ENCODE peak calls at places on chromosomes 12 and 14, in ten cellular contexts. X, T, O, Z, C, F, J, M, D and R are unnamed samples.

GRCh38 chr12:74890237-74890599 is 319.4 kb downstream of the KCNC2 start:
- DNase-seq in X (peak), T (no peak), D (peak), J (no peak), O (peak), Z (peak), C (peak), M (peak), F (peak), R (no peak)

GRCh38 chr12:66571361-66571760 is 107.5 kb downstream of the GRIP1 start:
- DNase-seq in D (no peak), Z (no peak), X (no peak), C (no peak), M (no peak), T (no peak), J (no peak), F (no peak), O (no peak), R (no peak)

GRCh38 chr12:98653866-98654493 is 8.9 kb downstream of the APAF1 start:
- DNase-seq in T (no peak), F (no peak), C (peak), M (peak), X (peak), D (no peak), O (peak), J (peak), Z (peak), R (no peak)

GRCh38 chr12:50055831-50056628 is 1.4 kb upstream of the ASIC1 start:
- DNase-seq in O (no peak), X (no peak), D (no peak), T (peak), Z (peak), F (no peak), J (peak), M (peak), C (no peak), R (peak)

GRCh38 chr12:64178122-64178521 is 44.0 kb downstream of the KICS2 start:
- DNase-seq in D (peak), F (no peak), C (no peak), O (no peak), J (no peak), X (no peak), M (peak), T (no peak), Z (peak), R (no peak)

GRCh38 chr12:114294303-114294685 is 111.7 kb downstream of the TBX5 start:
- DNase-seq in X (no peak), D (no peak), O (no peak), T (no peak), C (peak), J (no peak), Z (no peak), M (peak), F (no peak), R (no peak)

GRCh38 chr12:98516184-98516873 is 939 bp downstream of the TMPO start:
- DNase-seq in F (peak), J (peak), O (peak), Z (peak), M (peak), T (peak), D (peak), C (peak), X (peak), R (peak)

GRCh38 chr14:44846232-44846824 is 115.4 kb downstream of the KLHL28 start:
- DNase-seq in C (peak), F (no peak), X (peak), O (peak), M (peak), D (peak), Z (peak), J (peak), T (no peak), R (no peak)

GRCh38 chr14:70186826-70187483 is 1.8 kb downstream of the SLC8A3 start:
- DNase-seq in O (no peak), Z (no peak), J (peak), M (peak), D (no peak), T (no peak), X (no peak), C (no peak), F (no peak), R (no peak)

GRCh38 chr12:109027767-109028166 is 6.9 kb upstream of the SVOP start:
- DNase-seq in C (no peak), X (no peak), D (peak), T (no peak), F (peak), M (peak), Z (peak), O (no peak), J (no peak), R (no peak)

GRCh38 chr12:18222699-18223098 is 38.6 kb upstream of the PIK3C2G start:
- DNase-seq in T (no peak), O (no peak), M (no peak), Z (no peak), F (no peak), J (no peak), C (no peak), X (no peak), D (no peak), R (no peak)

GRCh38 chr14:101960225-101960624 is 4.1 kb upstream of the DYNC1H1 start:
- DNase-seq in J (peak), M (no peak), F (no peak), X (no peak), T (no peak), D (no peak), C (no peak), Z (peak), O (no peak), R (no peak)

GRCh38 chr14:37594916-37595808 is at the start of the genes FOXA1 and TTC6:
- DNase-seq in M (peak), D (no peak), J (peak), X (no peak), F (no peak), Z (peak), T (peak), C (no peak), O (no peak), R (no peak)

GRCh38 chr14:55116246-55117030 is 12.6 kb upstream of the LGALS3 start:
- DNase-seq in D (no peak), T (no peak), X (no peak), Z (no peak), C (no peak), O (no peak), J (peak), F (no peak), M (no peak), R (no peak)

GRCh38 chr14:52755607-52756316 is 25.8 kb downstream of the STYX start:
- DNase-seq in D (no peak), T (no peak), F (no peak), O (no peak), J (no peak), X (no peak), Z (no peak), M (no peak), C (no peak), R (no peak)

GRCh38 chr14:20998674-20999366 is at the start of gene SLC39A2:
- DNase-seq in F (peak), M (peak), Z (peak), C (peak), J (peak), D (peak), O (peak), X (peak), T (no peak), R (peak)

GRCh38 chr14:69242311-69243224 is 17.4 kb upstream of the GALNT16 start:
- DNase-seq in Z (peak), J (peak), T (no peak), F (peak), C (peak), D (peak), O (peak), X (no peak), M (peak), R (no peak)

GRCh38 chr12:11969437-11970154 is 101.1 kb upstream of the BCL2L14 start:
- DNase-seq in X (no peak), T (no peak), D (no peak), Z (no peak), C (no peak), F (no peak), J (no peak), O (no peak), M (no peak), R (no peak)

GRCh38 chr14:76947078-76947837 is 81.2 kb downstream of the IRF2BPL start:
- DNase-seq in M (peak), T (peak), F (peak), D (peak), X (peak), O (no peak), J (peak), Z (peak), C (peak), R (peak)
- H3K4me3 ChIP-seq in M (no peak), T (peak), F (no peak), D (peak), X (no peak), O (no peak), J (no peak), Z (peak), C (no peak), R (peak)

DNA sequence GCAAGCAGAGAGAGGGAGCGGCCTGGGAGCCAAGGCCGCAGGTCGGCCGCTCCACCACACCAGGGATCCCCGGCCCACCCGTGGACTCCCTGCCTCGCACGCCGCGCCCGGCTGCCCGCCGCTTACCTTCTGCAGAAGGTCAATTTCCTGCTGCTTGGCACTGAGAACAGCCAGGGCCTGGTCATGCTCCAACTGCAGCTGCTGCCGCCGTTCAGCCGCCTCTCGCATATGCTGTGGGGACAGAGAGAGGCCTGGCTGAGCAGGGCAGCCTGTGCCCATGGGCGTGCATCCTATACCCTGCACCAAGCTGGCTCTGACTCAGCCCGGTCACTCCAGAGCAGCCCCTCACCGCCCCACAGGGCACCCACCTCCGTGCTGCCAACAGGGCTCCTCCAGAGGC is 141.1 kb downstream of the PIWIL1 start:
- DNase-seq in X (no peak), C (no peak), Z (no peak), J (no peak), D (no peak), F (no peak), M (no peak), O (no peak), T (no peak), R (no peak)
- H3K4me3 ChIP-seq in X (no peak), C (no peak), Z (no peak), J (no peak), D (no peak), F (no peak), M (no peak), O (no peak), T (no peak), R (no peak)

GRCh38 chr14:27927519-27927918 is 839.1 kb upstream of the FOXG1 start:
- DNase-seq in D (no peak), C (no peak), T (no peak), F (no peak), O (no peak), M (no peak), J (no peak), Z (no peak), X (no peak), R (no peak)

DNA sequence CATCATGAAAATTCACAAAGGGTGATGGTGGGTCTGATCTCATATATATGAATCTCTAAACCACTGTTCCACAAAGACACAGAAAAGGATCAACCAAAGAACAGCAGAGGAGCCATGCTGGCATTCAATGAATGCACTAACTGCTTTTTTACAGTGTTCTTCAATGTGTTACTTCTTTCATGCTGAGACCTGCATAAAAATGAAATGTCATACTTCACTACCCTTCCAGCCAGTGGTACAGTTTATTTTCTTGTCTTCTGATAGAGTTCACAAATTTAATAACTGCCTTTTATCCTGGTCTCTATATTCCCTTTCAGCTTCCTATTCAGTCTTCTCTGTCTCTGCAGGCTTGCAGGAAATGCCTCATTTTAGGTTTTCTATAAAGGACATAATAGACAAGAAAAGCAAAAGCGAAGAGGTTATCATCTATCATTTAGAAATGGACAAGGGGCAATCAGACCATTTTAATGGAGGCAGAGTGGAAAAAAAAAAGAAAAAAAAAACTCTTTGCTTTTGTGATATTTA is 836.7 kb upstream of the FOXG1 start:
- DNase-seq in F (no peak), D (no peak), X (no peak), J (no peak), T (no peak), M (no peak), Z (no peak), O (no peak), C (no peak), R (no peak)
- H3K4me3 ChIP-seq in F (no peak), D (no peak), X (no peak), J (no peak), T (no peak), M (no peak), Z (no peak), O (no peak), C (no peak), R (no peak)

GRCh38 chr12:556498-556897 is 96.8 kb downstream of the B4GALNT3 start:
- DNase-seq in T (no peak), M (no peak), O (no peak), J (no peak), X (no peak), D (no peak), F (no peak), Z (no peak), C (no peak), R (no peak)

GRCh38 chr12:552466-552865 is 92.7 kb downstream of the B4GALNT3 start:
- DNase-seq in T (no peak), X (no peak), O (no peak), F (no peak), C (no peak), D (no peak), J (no peak), M (no peak), Z (peak), R (no peak)

GRCh38 chr12:550473-551260 is 90.9 kb downstream of the B4GALNT3 start:
- DNase-seq in T (no peak), F (no peak), M (no peak), C (no peak), J (no peak), X (no peak), O (no peak), Z (no peak), D (no peak), R (no peak)

GRCh38 chr12:554001-554285 is 94.2 kb downstream of the B4GALNT3 start:
- DNase-seq in F (no peak), M (no peak), T (no peak), X (no peak), J (no peak), C (no peak), D (no peak), Z (no peak), O (no peak), R (no peak)

GRCh38 chr12:553216-554000 is 93.7 kb downstream of the B4GALNT3 start:
- DNase-seq in T (no peak), X (no peak), Z (no peak), D (no peak), J (no peak), C (no peak), O (no peak), F (no peak), M (peak), R (no peak)
- H3K4me3 ChIP-seq in T (no peak), X (no peak), Z (no peak), D (no peak), J (no peak), C (no peak), O (no peak), F (no peak), M (no peak), R (no peak)

GRCh38 chr14:99758915-99759545 is 34.2 kb upstream of the EML1 start:
- DNase-seq in M (no peak), X (no peak), D (no peak), F (no peak), T (peak), J (no peak), Z (no peak), C (no peak), O (no peak), R (no peak)
- H3K4me3 ChIP-seq in M (no peak), X (no peak), D (no peak), F (no peak), T (no peak), J (no peak), Z (no peak), C (no peak), O (no peak), R (no peak)

GRCh38 chr12:116121453-116121871 is 156.0 kb downstream of the MED13L start:
- DNase-seq in Z (peak), F (no peak), J (no peak), O (no peak), M (peak), X (no peak), D (no peak), C (no peak), T (no peak), R (no peak)
- H3K4me3 ChIP-seq in Z (peak), F (no peak), J (no peak), O (no peak), M (no peak), X (no peak), D (peak), C (no peak), T (no peak), R (no peak)

DNA sequence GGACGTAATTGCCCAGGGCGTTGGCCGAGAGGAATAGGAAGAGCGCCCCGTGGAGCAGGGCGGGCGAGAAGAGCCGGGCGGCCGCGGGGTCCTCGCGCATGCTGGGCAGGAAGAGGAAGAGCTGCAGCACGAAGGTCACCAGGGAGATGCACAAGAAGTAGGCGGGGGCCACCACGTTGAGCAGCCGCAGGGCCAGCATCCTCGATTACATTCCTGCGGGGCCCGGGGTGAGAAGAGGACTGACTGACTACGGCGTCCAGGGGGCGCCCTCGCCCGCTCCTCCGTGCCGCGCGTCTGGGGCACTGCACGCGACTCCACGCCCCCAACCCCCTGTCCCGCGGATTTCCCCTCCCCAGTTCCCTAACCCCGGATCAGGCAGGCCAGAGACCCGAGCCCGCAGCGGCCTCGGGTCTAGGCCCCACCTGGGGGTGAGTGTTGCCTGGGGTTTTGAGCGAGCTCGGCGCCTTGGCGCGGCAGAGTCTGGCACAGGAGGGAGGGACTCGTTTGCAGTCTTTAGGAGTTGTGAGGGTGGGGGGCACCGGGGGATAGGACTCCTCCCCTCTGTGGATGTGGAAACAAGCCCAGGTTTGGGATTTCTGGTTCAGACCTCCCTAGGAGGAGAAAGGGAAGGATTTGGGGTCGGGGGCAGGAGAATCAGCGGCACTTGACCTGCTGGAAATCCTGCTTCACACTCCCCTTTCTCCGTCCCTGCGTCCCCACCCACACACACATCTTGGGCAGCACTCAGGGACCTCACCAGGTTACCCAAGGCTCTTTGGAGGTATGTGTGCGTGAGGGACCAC is 1.9 kb downstream of the ZDHHC22 start:
- DNase-seq in D (no peak), O (no peak), J (peak), X (no peak), C (no peak), M (no peak), Z (no peak), F (no peak), T (no peak), R (no peak)
- H3K4me3 ChIP-seq in D (no peak), O (no peak), J (no peak), X (no peak), C (no peak), M (no peak), Z (no peak), F (no peak), T (no peak), R (no peak)